ENCODE peak calls at places on chromosomes 12 and 14, in nine cellular contexts. H is IMR-90, G is heart right ventricle, Q is lung, W is AG09319, T is B cell, Z is GM12865, V is brain microvascular endothelial cell, M is stomach. N is an unnamed sample.

GRCh38 chr14:105617201-105617777 is 90.9 kb downstream of the TMEM121 start:
- DNase-seq in H (no peak), G (no peak), Q (no peak), W (no peak), T (no peak), Z (no peak), V (no peak), M (no peak), N (no peak)

GRCh38 chr14:78612666-78613065 is 442.5 kb downstream of the NRXN3 start:
- DNase-seq in H (no peak), G (no peak), Q (no peak), W (no peak), T (no peak), Z (no peak), V (no peak), M (no peak), N (no peak)

GRCh38 chr12:28583771-28584261 is 393.6 kb downstream of the CCDC91 start:
- DNase-seq in H (peak; percentile 34), G (no peak), Q (no peak), W (peak; percentile 30), T (no peak), Z (no peak), V (no peak), M (no peak), N (no peak)

GRCh38 chr14:74240794-74241610 is 1.8 kb downstream of the VSX2 start:
- DNase-seq in H (no peak), G (no peak), Q (no peak), W (no peak), T (peak; percentile 40), Z (no peak), V (no peak), M (no peak), N (peak; percentile 67)

GRCh38 chr12:123057505-123058265 is 77.2 kb downstream of the ARL6IP4 start:
- DNase-seq in H (no peak), G (no peak), Q (peak; percentile 80), W (no peak), T (no peak), Z (no peak), V (no peak), M (no peak), N (no peak)

GRCh38 chr12:127785535-127785934 is 481.4 kb upstream of the TMEM132C start:
- DNase-seq in H (no peak), G (peak; percentile 9), Q (no peak), W (no peak), T (no peak), Z (no peak), V (peak; percentile 61), M (no peak), N (no peak)

GRCh38 chr12:101596172-101596571 is 1.4 kb downstream of the MYBPC1 start:
- DNase-seq in H (no peak), G (no peak), Q (no peak), W (no peak), T (no peak), Z (no peak), V (no peak), M (no peak), N (no peak)

GRCh38 chr12:126095748-126096510 is 1030.7 kb downstream of the AACS start:
- DNase-seq in H (no peak), G (no peak), Q (no peak), W (no peak), T (no peak), Z (no peak), V (no peak), M (no peak), N (no peak)

GRCh38 chr12:26227376-26227775 is 32.0 kb downstream of the SSPN start:
- DNase-seq in H (no peak), G (no peak), Q (no peak), W (no peak), T (no peak), Z (no peak), V (no peak), M (no peak), N (no peak)

GRCh38 chr12:132501189-132501940 is 11.4 kb downstream of the FBRSL1 start:
- DNase-seq in H (no peak), G (no peak), Q (no peak), W (no peak), T (no peak), Z (no peak), V (no peak), M (no peak), N (no peak)

GRCh38 chr14:68970096-68970612 is 8.9 kb downstream of the ACTN1 start:
- DNase-seq in H (no peak), G (no peak), Q (no peak), W (no peak), T (no peak), Z (no peak), V (no peak), M (no peak), N (no peak)

GRCh38 chr14:105484997-105485393 is 1.7 kb upstream of the CRIP1 start:
- DNase-seq in H (no peak), G (no peak), Q (no peak), W (no peak), T (peak; percentile 32), Z (no peak), V (no peak), M (no peak), N (no peak)

GRCh38 chr12:99529966-99530365 is 117.6 kb upstream of the GARIN6 start:
- DNase-seq in H (peak; percentile 3), G (no peak), Q (no peak), W (no peak), T (no peak), Z (peak; percentile 77), V (peak; percentile 23), M (no peak), N (peak; percentile 31)

GRCh38 chr14:24394275-24394674 is 4.5 kb upstream of the NYNRIN start:
- DNase-seq in H (no peak), G (no peak), Q (no peak), W (no peak), T (no peak), Z (no peak), V (no peak), M (no peak), N (no peak)

GRCh38 chr14:33709286-33709685 is 241.6 kb downstream of the EGLN3 start:
- DNase-seq in H (no peak), G (no peak), Q (no peak), W (no peak), T (no peak), Z (no peak), V (no peak), M (no peak), N (no peak)

GRCh38 chr12:57389033-57389432 is 41.8 kb downstream of the R3HDM2 start:
- DNase-seq in H (peak; percentile 95), G (no peak), Q (no peak), W (peak; percentile 30), T (no peak), Z (no peak), V (peak; percentile 81), M (no peak), N (no peak)

GRCh38 chr14:89621009-89621421 is 204.0 kb upstream of the FOXN3 start:
- DNase-seq in H (no peak), G (no peak), Q (no peak), W (no peak), T (peak; percentile 36), Z (no peak), V (no peak), M (no peak), N (no peak)

GRCh38 chr14:47332939-47333338 is 342.5 kb downstream of the MDGA2 start:
- DNase-seq in H (no peak), G (no peak), Q (no peak), W (no peak), T (no peak), Z (no peak), V (no peak), M (no peak), N (no peak)

DNA sequence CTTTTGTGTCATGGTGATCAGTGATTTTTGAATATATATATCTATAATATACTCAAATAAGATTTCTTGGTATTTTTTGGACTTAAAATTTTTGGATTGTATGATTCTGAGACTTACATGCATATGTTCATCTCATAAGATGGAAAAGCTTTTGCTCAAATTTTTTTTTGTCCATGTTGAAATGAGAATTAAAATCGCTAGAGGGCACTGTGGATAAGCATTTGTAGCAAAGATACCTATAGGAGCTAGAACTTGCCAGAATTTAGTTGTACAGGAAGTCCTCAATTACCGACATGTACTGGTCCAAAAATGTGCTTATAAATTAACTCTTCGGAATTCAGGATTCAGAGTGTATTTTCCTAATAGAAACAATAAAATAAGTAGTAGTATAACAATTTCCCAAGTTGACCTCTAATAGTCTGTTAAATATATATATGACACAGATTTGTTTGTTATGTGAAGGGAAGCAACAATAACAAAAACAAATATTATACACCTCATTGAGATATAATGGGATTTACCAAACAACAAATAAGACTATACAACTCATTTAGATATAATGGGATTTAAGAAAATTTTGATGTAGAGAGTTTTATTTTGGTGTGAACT is 179.6 kb downstream of the TMEM117 start:
- DNase-seq in H (peak; percentile 66), G (no peak), Q (no peak), W (peak; percentile 12), T (peak; percentile 42), Z (peak; percentile 69), V (peak; percentile 6), M (no peak), N (peak; percentile 29)
- TF ChIP-seq CTCF in H (peak; percentile 66), G (peak; percentile 56), Q (peak; percentile 12), W (peak; percentile 55), T (peak; percentile 76), Z (peak; percentile 40), V (peak; percentile 49), M (peak; percentile 33), N (peak; percentile 39)

GRCh38 chr14:86035882-86036281 is 505.9 kb downstream of the FLRT2 start:
- DNase-seq in H (no peak), G (no peak), Q (no peak), W (no peak), T (no peak), Z (peak; percentile 9), V (no peak), M (no peak), N (peak; percentile 3)

DNA sequence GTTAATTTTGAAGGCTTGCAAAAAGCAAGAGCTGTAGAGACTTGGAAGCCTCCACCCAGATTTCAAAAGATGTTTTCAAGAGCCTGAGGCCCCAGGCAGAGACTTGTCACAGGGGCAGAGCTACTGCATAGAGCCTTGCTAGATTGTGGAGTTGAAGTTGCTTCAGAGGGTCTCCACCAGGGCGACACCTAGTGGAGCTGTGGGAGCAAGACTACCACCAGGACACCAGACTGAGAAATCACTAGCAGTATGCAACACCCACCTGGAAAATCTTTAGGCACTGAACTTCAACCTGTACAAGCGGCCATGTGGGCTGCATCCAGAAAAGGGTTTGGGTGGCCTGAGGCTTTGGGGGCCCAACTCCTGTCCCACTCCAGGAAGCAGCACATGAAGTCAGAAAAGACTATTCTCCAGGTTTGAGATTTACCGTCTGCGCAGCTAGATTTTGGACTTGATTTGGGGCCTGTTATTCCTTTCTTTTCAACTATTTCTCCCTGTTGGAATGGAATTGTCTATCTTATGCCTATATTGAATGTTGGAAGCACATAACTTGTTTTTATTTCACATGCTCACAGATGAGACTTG is 508.5 kb downstream of the FLRT2 start:
- DNase-seq in H (peak; percentile 62), G (peak; percentile 11), Q (peak; percentile 32), W (peak; percentile 15), T (peak; percentile 34), Z (peak; percentile 39), V (peak; percentile 38), M (peak; percentile 48), N (peak; percentile 2)
- TF ChIP-seq CTCF in H (peak; percentile 71), G (peak; percentile 51), Q (peak; percentile 38), W (peak; percentile 84), T (peak; percentile 64), Z (peak; percentile 69), V (peak; percentile 95), M (peak; percentile 64), N (peak; percentile 80)

GRCh38 chr14:61196792-61197191 is 84.3 kb downstream of the TMEM30B start:
- DNase-seq in H (no peak), G (no peak), Q (no peak), W (no peak), T (no peak), Z (no peak), V (no peak), M (no peak), N (no peak)
- TF ChIP-seq CTCF in H (no peak), G (no peak), Q (no peak), W (no peak), T (no peak), Z (no peak), V (peak; percentile 52), M (no peak), N (no peak)

GRCh38 chr14:99603965-99604765 is at the start of gene CCDC85C:
- DNase-seq in H (peak; percentile 94), G (peak; percentile 93), Q (peak; percentile 91), W (peak; percentile 92), T (peak; percentile 95), Z (peak; percentile 96), V (peak; percentile 77), M (peak; percentile 97), N (peak; percentile 99)
- TF ChIP-seq CTCF in H (no peak), G (no peak), Q (no peak), W (no peak), T (no peak), Z (no peak), V (no peak), M (no peak), N (no peak)